ENCODE peak calls at places on chromosome 1, in eight cellular contexts. J is memory B cell; G is central memory CD4-positive, alpha-beta T cell; M is amygdala; D is body of pancreas; K is retinal pigment epithelial cell; C is mucosa of gallbladder; L is G401. S is an unnamed sample.

GRCh38 chr1:1053682-1054081 is 20.4 kb downstream of the RNF223 start:
- DNase-seq in J (no peak), G (no peak), M (no peak), D (no peak), K (no peak), C (no peak), L (no peak), S (no peak)

GRCh38 chr1:6276765-6277555 is 16.1 kb upstream of the GPR153 start:
- DNase-seq in J (no peak), G (no peak), M (no peak), D (no peak), K (no peak), C (no peak), L (no peak), S (no peak)

GRCh38 chr1:112826217-112826944 is 111.2 kb upstream of the PPM1J start:
- DNase-seq in J (no peak), G (no peak), M (no peak), D (no peak), K (no peak), C (no peak), L (no peak), S (no peak)

GRCh38 chr1:216045400-216045799 is 377.8 kb downstream of the USH2A start:
- DNase-seq in J (no peak), G (no peak), M (no peak), D (no peak), K (peak; percentile 100), C (no peak), L (no peak), S (no peak)

GRCh38 chr1:47235280-47235679 is 3.3 kb upstream of the TAL1 start:
- DNase-seq in J (no peak), G (no peak), M (peak; percentile 30), D (no peak), K (no peak), C (peak; percentile 53), L (no peak), S (no peak)

GRCh38 chr1:36023098-36023769 is 60.7 kb upstream of the TEKT2 start:
- DNase-seq in J (no peak), G (no peak), M (no peak), D (no peak), K (no peak), C (no peak), L (no peak), S (no peak)

GRCh38 chr1:8189931-8190483 is 127.9 kb upstream of the SLC45A1 start:
- DNase-seq in J (no peak), G (no peak), M (no peak), D (peak; percentile 72), K (no peak), C (no peak), L (no peak), S (no peak)

GRCh38 chr1:235911876-235912275 is 45.2 kb upstream of the LYST start:
- DNase-seq in J (no peak), G (no peak), M (no peak), D (no peak), K (no peak), C (no peak), L (no peak), S (no peak)

GRCh38 chr1:149915429-149916192 is 2.0 kb downstream of the SV2A start:
- DNase-seq in J (no peak), G (no peak), M (no peak), D (no peak), K (no peak), C (no peak), L (no peak), S (no peak)